ENCODE peak calls at places on chromosomes 1 and 21, in six cellular contexts. C is heart left ventricle, F is GM23338, I is progenitor cell of endocrine pancreas, N is AG04449, K is right atrium auricular region. U is an unnamed sample.

GRCh38 chr1:232634086-232634485 is 4.2 kb upstream of the SIPA1L2 start:
- DNase-seq in K (no peak), C (no peak), I (no peak), F (no peak), N (no peak), U (no peak)

GRCh38 chr1:94382163-94382562 is 36.0 kb upstream of the ABCD3 start:
- DNase-seq in I (no peak), C (no peak), K (no peak), F (no peak), N (no peak), U (no peak)

GRCh38 chr21:27812279-27812678 is 845.4 kb upstream of the ADAMTS5 start:
- DNase-seq in C (no peak), K (no peak), F (no peak), I (no peak), N (no peak), U (no peak)

GRCh38 chr1:232553050-232553754 is 76.7 kb downstream of the SIPA1L2 start:
- DNase-seq in I (no peak), K (peak; percentile 83), F (no peak), N (no peak), C (peak; percentile 88), U (no peak)

GRCh38 chr1:53122194-53122846 is 20.1 kb downstream of the SLC1A7 start:
- DNase-seq in C (peak; percentile 65), N (no peak), I (no peak), K (peak; percentile 66), F (no peak), U (no peak)

GRCh38 chr1:109090415-109091195 is at the start of gene TMEM167B:
- DNase-seq in N (peak; percentile 84), C (peak; percentile 94), F (peak; percentile 98), K (peak; percentile 96), I (peak; percentile 68), U (peak; percentile 84)

GRCh38 chr1:109874445-109874844 is 36.2 kb upstream of the CSF1 start:
- DNase-seq in C (no peak), F (no peak), I (no peak), N (no peak), K (no peak), U (no peak)

GRCh38 chr1:65254320-65255087 is 54.8 kb upstream of the DNAJC6 start:
- DNase-seq in I (peak; percentile 74), C (peak; percentile 83), F (peak; percentile 92), K (no peak), N (no peak), U (peak; percentile 86)

GRCh38 chr1:225882699-225883615 is 777 bp upstream of the TMEM63A start:
- DNase-seq in I (peak; percentile 37), N (no peak), C (peak; percentile 59), K (peak; percentile 67), F (peak; percentile 65), U (peak; percentile 73)

GRCh38 chr1:98086156-98086555 is 165.3 kb upstream of the DPYD start:
- DNase-seq in C (no peak), N (peak; percentile 61), K (no peak), F (no peak), I (no peak), U (no peak)

GRCh38 chr1:227891223-227891954 is 56.3 kb downstream of the WNT9A start:
- DNase-seq in I (peak; percentile 6), N (no peak), F (no peak), K (peak; percentile 52), C (no peak), U (no peak)

GRCh38 chr1:164671597-164672327 is 112.8 kb downstream of the PBX1 start:
- DNase-seq in K (no peak), I (no peak), F (no peak), N (no peak), C (no peak), U (no peak)

GRCh38 chr1:164675342-164675904 is 116.4 kb downstream of the PBX1 start:
- DNase-seq in I (no peak), N (no peak), C (no peak), K (no peak), F (no peak), U (no peak)

GRCh38 chr1:164670026-164670425 is 111.0 kb downstream of the PBX1 start:
- DNase-seq in F (no peak), K (no peak), I (no peak), N (no peak), C (no peak), U (no peak)

GRCh38 chr1:164672610-164673009 is 113.6 kb downstream of the PBX1 start:
- DNase-seq in K (no peak), C (no peak), N (no peak), F (no peak), I (no peak), U (no peak)

GRCh38 chr1:164673584-164674214 is 114.7 kb downstream of the PBX1 start:
- DNase-seq in I (no peak), F (peak; percentile 84), N (no peak), C (no peak), K (no peak), U (no peak)
- TF ChIP-seq CTCF in I (peak; percentile 61), F (peak; percentile 99), N (peak; percentile 25), C (peak; percentile 26), K (no peak), U (peak; percentile 69)

GRCh38 chr1:180243517-180244221 is 13.6 kb downstream of the LHX4 start:
- DNase-seq in K (no peak), I (no peak), C (no peak), F (peak; percentile 34), N (no peak), U (no peak)
- TF ChIP-seq CTCF in K (no peak), I (no peak), C (no peak), F (no peak), N (no peak), U (no peak)

DNA sequence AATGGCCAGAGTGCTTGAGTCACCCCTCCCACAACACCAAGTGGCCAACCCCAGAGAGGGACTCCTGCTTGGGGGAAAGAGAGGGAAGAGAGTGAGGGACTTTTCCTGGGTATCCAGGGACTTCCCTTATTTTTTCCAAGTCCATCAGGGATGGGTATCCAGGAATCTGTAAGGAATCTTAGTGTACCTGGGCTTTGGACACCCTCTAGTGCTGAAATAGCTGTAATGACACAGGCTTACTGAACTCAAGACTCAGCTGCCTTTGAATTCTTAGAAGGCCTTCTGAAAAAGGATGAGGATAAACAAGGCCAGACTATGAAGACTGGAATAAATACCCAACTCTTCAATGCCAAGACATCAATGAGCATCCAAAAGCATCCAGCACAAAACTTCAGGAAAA is 12.0 kb downstream of the TSHB start:
- DNase-seq in F (peak; percentile 72), K (no peak), C (no peak), N (no peak), I (no peak), U (no peak)
- TF ChIP-seq CTCF in F (peak; percentile 69), K (no peak), C (no peak), N (no peak), I (peak; percentile 58), U (no peak)

DNA sequence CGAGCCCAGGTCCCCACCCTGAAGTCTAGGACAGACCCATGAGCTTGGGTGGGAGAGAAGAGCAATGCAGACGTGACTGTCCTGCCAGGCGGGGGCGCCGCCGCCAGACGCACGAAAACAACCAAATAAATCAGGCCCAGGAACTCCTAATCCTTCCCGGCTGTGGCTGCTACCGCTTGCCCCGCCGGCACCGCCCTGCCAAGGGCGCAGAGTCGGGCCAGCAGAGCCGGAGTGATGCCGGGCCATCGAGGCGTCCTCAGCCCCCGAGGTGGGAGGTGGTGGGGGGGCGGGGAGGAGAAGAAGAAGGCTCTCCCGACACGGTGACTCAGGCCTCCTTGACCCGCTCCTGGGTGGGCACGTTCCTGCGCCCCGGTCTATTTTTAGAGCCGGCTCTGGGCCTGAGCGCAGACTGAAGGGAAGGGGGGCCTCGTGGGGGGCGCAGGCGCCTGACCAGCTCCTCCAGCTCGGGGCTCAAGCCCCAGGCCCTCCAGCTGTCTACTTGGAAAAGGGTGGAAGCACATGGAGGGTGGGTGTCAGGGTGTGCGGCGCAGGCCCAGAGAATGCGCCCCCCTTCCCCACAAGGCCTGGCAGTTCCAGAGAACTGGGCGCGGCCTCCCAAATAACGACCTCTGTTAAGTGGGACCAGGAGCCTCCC is 10.8 kb upstream of the COL16A1 start:
- DNase-seq in K (peak; percentile 90), C (peak; percentile 77), I (peak; percentile 26), N (no peak), F (peak; percentile 83), U (peak; percentile 64)
- TF ChIP-seq CTCF in K (peak; percentile 29), C (peak; percentile 22), I (peak; percentile 52), N (peak; percentile 67), F (peak; percentile 50), U (no peak)